ENCODE peak calls at places on chromosomes 16 and 17, in five cellular contexts. P is PC-9; A is naive thymus-derived CD8-positive, alpha-beta T cell; H is Kasumi-1; L is fibroblast of the aortic adventitia. C is an unnamed sample.

GRCh38 chr17:70678889-70679288 is 509.6 kb downstream of the KCNJ2 start:
- DNase-seq in P (no peak), H (no peak), A (no peak), L (no peak), C (no peak)

GRCh38 chr17:2683912-2684311 is 27.7 kb downstream of the CLUH start:
- DNase-seq in H (no peak), L (no peak), P (no peak), A (no peak), C (no peak)

GRCh38 chr17:40107266-40107980 is 7.0 kb upstream of the NR1D1 start:
- DNase-seq in A (no peak), P (no peak), H (peak), L (peak), C (no peak)

GRCh38 chr16:56360117-56361008 is 65.0 kb downstream of the AMFR start:
- DNase-seq in P (no peak), A (no peak), L (no peak), H (no peak), C (no peak)

GRCh38 chr16:84228321-84228838 is 11.4 kb downstream of the KCNG4 start:
- DNase-seq in A (no peak), P (peak), L (peak), H (no peak), C (peak)

GRCh38 chr16:87067890-87068289 is 249.3 kb downstream of the C16orf95 start:
- DNase-seq in H (no peak), L (no peak), P (no peak), A (no peak), C (no peak)

GRCh38 chr16:83792391-83792790 is 15.4 kb upstream of the HSBP1 start:
- DNase-seq in L (no peak), P (no peak), H (no peak), A (no peak), C (no peak)

GRCh38 chr17:76246080-76247066 is 6.1 kb upstream of the RNF157 start:
- DNase-seq in P (no peak), H (peak), A (no peak), L (peak), C (no peak)

GRCh38 chr16:16118337-16118736 is 105.0 kb downstream of the ABCC6 start:
- DNase-seq in H (no peak), P (no peak), L (no peak), A (no peak), C (no peak)

GRCh38 chr17:80780381-80781187 is 211.1 kb upstream of the CHMP6 start:
- DNase-seq in H (peak), L (no peak), A (no peak), P (no peak), C (no peak)

GRCh38 chr17:45793999-45794540 is 9.9 kb downstream of the CRHR1 start:
- DNase-seq in H (no peak), L (no peak), P (no peak), A (no peak), C (no peak)

GRCh38 chr17:4162366-4162765 is 19.4 kb downstream of the CYB5D2 start:
- DNase-seq in H (no peak), A (no peak), L (no peak), P (no peak), C (no peak)

GRCh38 chr17:44122825-44123355 is 551 bp downstream of the HDAC5 start:
- DNase-seq in P (no peak), L (no peak), A (no peak), H (no peak), C (no peak)

C was measured in K562.